ENCODE peak calls at places on chromosomes 16 and 17, in seven cellular contexts. I is kidney, S is colonic mucosa, A is K562, O is DND-41, Y is H1, P is fibroblast of lung. Q is an unnamed sample.

GRCh38 chr16:85047867-85048455 is 20.4 kb downstream of the KIAA0513 start:
- DNase-seq in I (peak; percentile 18), S (peak; percentile 86), A (peak; percentile 46), O (no peak), Y (no peak), P (no peak), Q (no peak)

GRCh38 chr17:1620486-1620885 is 8.1 kb downstream of the SLC43A2 start:
- DNase-seq in I (no peak), S (no peak), A (no peak), O (no peak), Y (no peak), P (no peak), Q (no peak)

GRCh38 chr17:7940034-7940433 is 8.0 kb downstream of the CNTROB start:
- DNase-seq in I (no peak), S (no peak), A (no peak), O (no peak), Y (no peak), P (no peak), Q (no peak)

GRCh38 chr17:76381633-76382304 is 2.6 kb upstream of the SPHK1 start:
- DNase-seq in I (no peak), S (no peak), A (no peak), O (no peak), Y (no peak), P (peak; percentile 42), Q (no peak)

GRCh38 chr17:3565143-3565542 is 7.5 kb upstream of the TRPV3 start:
- DNase-seq in I (no peak), S (no peak), A (no peak), O (no peak), Y (no peak), P (no peak), Q (no peak)

GRCh38 chr16:10824111-10824893 is 5.7 kb upstream of the TVP23A start:
- DNase-seq in I (no peak), S (no peak), A (no peak), O (no peak), Y (no peak), P (no peak), Q (no peak)

GRCh38 chr17:65896889-65897288 is 295.0 kb downstream of the CEP112 start:
- DNase-seq in I (no peak), S (no peak), A (no peak), O (no peak), Y (no peak), P (no peak), Q (no peak)

GRCh38 chr17:35028531-35029262 is 34.8 kb downstream of the RFFL start:
- DNase-seq in I (no peak), S (no peak), A (no peak), O (no peak), Y (no peak), P (peak; percentile 25), Q (no peak)

GRCh38 chr16:72013888-72014538 is 5.5 kb downstream of the DHODH start:
- DNase-seq in I (no peak), S (no peak), A (peak; percentile 79), O (no peak), Y (no peak), P (peak; percentile 17), Q (no peak)

GRCh38 chr16:8581923-8582580 is 8.3 kb downstream of the TMEM114 start:
- DNase-seq in I (no peak), S (no peak), A (no peak), O (no peak), Y (no peak), P (peak; percentile 6), Q (no peak)

GRCh38 chr17:32971171-32971570 is 20.5 kb upstream of the SPACA3 start:
- DNase-seq in I (no peak), S (no peak), A (peak; percentile 73), O (peak; percentile 21), Y (no peak), P (peak; percentile 79), Q (no peak)

GRCh38 chr17:35080536-35080935 is 17.0 kb upstream of the RFFL start:
- DNase-seq in I (no peak), S (no peak), A (no peak), O (no peak), Y (no peak), P (no peak), Q (no peak)

GRCh38 chr17:48588074-48588415 is 2.0 kb downstream of the HOXB3 start:
- DNase-seq in I (no peak), S (no peak), A (no peak), O (no peak), Y (no peak), P (no peak), Q (no peak)

GRCh38 chr17:70076189-70076588 is 1.2 kb downstream of the KCNJ16 start:
- DNase-seq in I (no peak), S (no peak), A (no peak), O (no peak), Y (no peak), P (peak; percentile 64), Q (no peak)

GRCh38 chr17:79844869-79845600 is 5.8 kb upstream of the CBX4 start:
- DNase-seq in I (peak; percentile 85), S (peak; percentile 67), A (peak; percentile 83), O (peak; percentile 57), Y (peak; percentile 88), P (no peak), Q (no peak)

GRCh38 chr17:418421-418751 is 65.8 kb upstream of the RPH3AL start:
- DNase-seq in I (no peak), S (no peak), A (no peak), O (peak; percentile 77), Y (no peak), P (no peak), Q (no peak)

GRCh38 chr17:78716814-78717393 is 65.2 kb downstream of the CYTH1 start:
- DNase-seq in I (peak; percentile 84), S (peak; percentile 83), A (no peak), O (no peak), Y (peak; percentile 55), P (peak; percentile 43), Q (no peak)

GRCh38 chr16:275041-275621 is 613 bp downstream of the RGS11 start:
- DNase-seq in I (peak; percentile 68), S (no peak), A (no peak), O (no peak), Y (no peak), P (no peak), Q (no peak)

GRCh38 chr17:45073414-45074070 is 12.4 kb downstream of the NMT1 start:
- DNase-seq in I (no peak), S (no peak), A (no peak), O (no peak), Y (no peak), P (peak; percentile 76), Q (peak; percentile 65)

GRCh38 chr17:28722413-28723158 is 2.8 kb downstream of the RPL23A start:
- DNase-seq in I (no peak), S (no peak), A (no peak), O (no peak), Y (no peak), P (no peak), Q (no peak)
- H3K9ac ChIP-seq in I (no peak overlapping the region), S (peak overlapping the region; percentile 26), A (peak overlapping the region; percentile 97), O (peak overlapping the region; percentile 95), Y (no peak overlapping the region), P (no peak overlapping the region), Q (no peak overlapping the region)

GRCh38 chr16:31507929-31508705 is at the start of gene RUSF1:
- DNase-seq in I (peak; percentile 97), S (peak; percentile 93), A (peak; percentile 84), O (peak; percentile 90), Y (peak; percentile 91), P (peak; percentile 90), Q (peak; percentile 35)
- H3K9ac ChIP-seq in I (peak within 1 kb of the TSS; percentile 95), S (peak within 1 kb of the TSS; percentile 93), A (peak within 1 kb of the TSS; percentile 100), O (peak within 1 kb of the TSS; percentile 85), Y (peak within 1 kb of the TSS; percentile 63), P (peak within 1 kb of the TSS; percentile 98), Q (peak within 1 kb of the TSS; percentile 98)

GRCh38 chr16:49848530-49848929 is 7.4 kb downstream of the ZNF423 start:
- DNase-seq in I (no peak), S (no peak), A (no peak), O (no peak), Y (no peak), P (no peak), Q (no peak)

GRCh38 chr16:49851468-49851787 is 4.5 kb downstream of the ZNF423 start:
- DNase-seq in I (no peak), S (peak; percentile 61), A (no peak), O (no peak), Y (no peak), P (no peak), Q (no peak)

GRCh38 chr16:49849037-49849436 is 6.9 kb downstream of the ZNF423 start:
- DNase-seq in I (no peak), S (no peak), A (no peak), O (no peak), Y (no peak), P (no peak), Q (no peak)

GRCh38 chr16:49849709-49850108 is 6.2 kb downstream of the ZNF423 start:
- DNase-seq in I (no peak), S (no peak), A (no peak), O (no peak), Y (no peak), P (no peak), Q (no peak)

DNA sequence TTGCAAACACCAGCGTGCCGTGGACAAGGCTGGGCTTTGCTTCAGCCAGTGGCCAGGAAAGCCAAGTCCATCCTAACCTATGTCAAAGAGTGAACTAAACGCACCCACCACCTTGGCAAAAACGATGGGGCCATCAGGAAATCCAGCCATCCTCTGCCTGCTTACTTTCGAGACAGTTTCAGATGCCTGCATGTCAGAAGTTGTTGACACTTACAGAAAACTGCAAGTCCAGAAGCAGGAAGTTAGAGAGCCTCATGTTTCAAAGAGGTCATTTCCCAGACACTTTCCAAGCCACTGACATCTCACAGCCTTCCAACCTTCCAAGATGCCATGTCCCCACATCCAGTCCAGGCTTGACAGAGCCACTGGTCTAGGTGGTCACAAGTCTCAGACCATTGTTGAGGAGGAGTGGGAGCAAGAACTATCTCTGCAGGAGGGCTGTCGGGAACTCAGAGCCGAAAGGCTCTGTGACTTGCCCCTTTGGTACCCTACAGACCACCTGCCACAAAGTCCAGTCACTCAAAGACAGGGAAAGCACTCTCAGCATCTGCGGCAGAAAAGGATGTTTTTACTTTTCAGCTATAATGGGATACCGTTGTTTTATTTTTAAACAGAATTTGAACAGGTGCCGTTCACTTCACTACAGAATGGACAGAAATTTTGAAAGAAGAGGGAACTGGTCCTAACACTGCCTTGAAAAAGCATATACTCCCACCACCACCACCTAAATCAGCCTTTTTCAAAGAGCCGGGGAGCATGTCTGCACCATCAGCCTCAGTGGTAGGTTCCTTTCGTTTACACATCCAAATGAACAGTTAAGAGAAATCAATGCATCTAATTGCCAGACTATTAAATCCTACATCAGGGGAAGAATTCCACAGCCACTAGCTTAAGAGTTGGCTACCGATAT is 5.1 kb downstream of the ZNF423 start:
- DNase-seq in I (no peak), S (no peak), A (no peak), O (no peak), Y (no peak), P (no peak), Q (no peak)
- H3K9ac ChIP-seq in I (no peak overlapping the region), S (peak overlapping the region; percentile 0), A (no peak overlapping the region), O (no peak overlapping the region), Y (no peak overlapping the region), P (no peak overlapping the region), Q (no peak overlapping the region)

DNA sequence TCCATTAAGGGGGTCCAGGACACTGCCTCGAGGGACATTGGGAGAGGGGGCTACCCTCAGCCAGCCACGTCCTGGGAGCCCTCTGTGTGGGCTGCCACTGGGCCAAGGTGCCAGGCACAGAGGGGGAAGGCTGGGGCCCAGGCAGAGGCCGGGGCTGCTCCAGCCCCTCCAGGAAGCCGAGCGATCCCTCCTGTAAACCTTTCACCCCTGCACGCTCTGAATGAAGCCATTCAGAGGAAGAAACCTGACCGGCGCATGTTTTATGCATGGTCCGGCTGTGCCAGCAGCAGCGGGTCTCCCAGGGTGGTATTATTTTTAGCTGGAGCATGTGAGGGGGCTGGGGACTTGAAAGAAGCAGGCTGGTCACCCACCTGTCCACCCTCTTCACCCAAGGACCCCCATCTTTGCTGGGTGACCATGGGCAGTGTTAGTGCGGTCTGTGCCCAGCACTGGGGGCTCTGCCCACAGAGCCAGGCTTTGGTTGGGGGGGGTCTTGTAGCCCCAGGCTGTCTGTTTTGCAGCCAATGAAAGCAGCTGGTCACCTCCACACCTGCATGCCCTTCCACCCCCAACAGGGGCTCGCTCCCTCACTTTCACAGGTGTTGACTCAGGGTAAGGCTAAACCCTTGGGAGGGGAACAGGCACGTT is 76.9 kb upstream of the BRD7 start:
- DNase-seq in I (no peak), S (no peak), A (no peak), O (no peak), Y (no peak), P (no peak), Q (no peak)
- H3K9ac ChIP-seq in I (no peak overlapping the region), S (no peak overlapping the region), A (no peak overlapping the region), O (no peak overlapping the region), Y (no peak overlapping the region), P (no peak overlapping the region), Q (no peak overlapping the region)

Q was measured in SK-N-MC.